ENCODE peak calls at places on chromosomes 1 and 21, in four cellular contexts. E is H54, S is EH, B is cardiac muscle cell. O is an unnamed sample.

GRCh38 chr1:96749618-96750017 is 28.0 kb downstream of the PTBP2 start:
- DNase-seq in E (no peak), S (no peak), B (peak), O (no peak)

GRCh38 chr1:246319111-246319510 is 188.0 kb downstream of the SMYD3 start:
- DNase-seq in B (no peak), E (no peak), S (no peak), O (peak)

GRCh38 chr21:15498455-15498854 is 231.3 kb upstream of the USP25 start:
- DNase-seq in E (no peak), S (no peak), B (no peak), O (no peak)

GRCh38 chr1:228306275-228307217 is 98.7 kb downstream of the OBSCN start:
- DNase-seq in S (no peak), B (no peak), E (no peak), O (no peak)

GRCh38 chr1:154974808-154975408 is 427 bp downstream of the CKS1B start:
- DNase-seq in S (peak), E (peak), B (peak), O (peak)

GRCh38 chr1:169156537-169156936 is 50.0 kb downstream of the ATP1B1 start:
- DNase-seq in B (no peak), E (no peak), S (no peak), O (no peak)

GRCh38 chr1:93662481-93663190 is 19.0 kb downstream of the BCAR3 start:
- DNase-seq in S (peak), B (peak), E (no peak), O (peak)

GRCh38 chr1:189752461-189752860 is 725.2 kb downstream of the BRINP3 start:
- DNase-seq in B (peak), S (no peak), E (no peak), O (peak)

GRCh38 chr1:245380790-245381535 is 226.2 kb downstream of the KIF26B start:
- DNase-seq in B (no peak), S (no peak), E (no peak), O (no peak)

GRCh38 chr1:73637275-73637674 is 560.7 kb downstream of the LRRIQ3 start:
- DNase-seq in B (no peak), S (no peak), E (no peak), O (no peak)

GRCh38 chr1:55259906-55260608 is 44.9 kb upstream of the USP24 start:
- DNase-seq in E (no peak), B (no peak), S (no peak), O (no peak)

O was measured in IMR-90.